ENCODE peak calls at places on chromosomes 16 and 17, in five cellular contexts. U is LoVo; H is amniotic epithelial cell; N is EL; L is activated CD8-positive, alpha-beta memory T cell treated with anti-CD3 and anti-CD28 coated beads, Interleukin-2, amount 50 U/mL, for 4 hours. E is an unnamed sample.

GRCh38 chr17:42179911-42180410 is 981 bp downstream of the KCNH4 start:
- DNase-seq in U (peak; percentile 12), H (peak; percentile 31), N (peak; percentile 31), L (no peak), E (no peak)

GRCh38 chr16:57624806-57625500 is 3.5 kb upstream of the ADGRG1 start:
- DNase-seq in U (no peak), H (no peak), N (no peak), L (no peak), E (no peak)

GRCh38 chr17:37463039-37463438 is 26.7 kb upstream of the DUSP14 start:
- DNase-seq in U (no peak), H (no peak), N (no peak), L (no peak), E (no peak)

GRCh38 chr17:5237541-5238016 is 2.9 kb upstream of the SCIMP start:
- DNase-seq in U (peak; percentile 56), H (peak; percentile 64), N (peak; percentile 72), L (peak; percentile 32), E (peak; percentile 31)

GRCh38 chr17:68353121-68353521 is 61.8 kb downstream of the ARSG start:
- DNase-seq in U (no peak), H (peak; percentile 18), N (no peak), L (no peak), E (no peak)

GRCh38 chr17:45018514-45019176 is 32.8 kb downstream of the DCAKD start:
- DNase-seq in U (no peak), H (no peak), N (peak; percentile 28), L (peak; percentile 40), E (no peak)

GRCh38 chr17:39740357-39741111 is 2.8 kb downstream of the GRB7 start:
- DNase-seq in U (peak; percentile 68), H (peak; percentile 70), N (peak; percentile 76), L (no peak), E (no peak)

GRCh38 chr17:45125509-45125908 is 6.8 kb downstream of the PLCD3 start:
- DNase-seq in U (no peak), H (no peak), N (no peak), L (no peak), E (no peak)

GRCh38 chr17:81456798-81457197 is 55.8 kb downstream of the ACTG1 start:
- DNase-seq in U (no peak), H (no peak), N (no peak), L (no peak), E (no peak)

GRCh38 chr17:81398170-81398854 is 3.1 kb downstream of the BAHCC1 start:
- DNase-seq in U (peak; percentile 44), H (peak; percentile 51), N (no peak), L (no peak), E (no peak)

GRCh38 chr16:67801889-67802288 is 4.5 kb downstream of the RANBP10 start:
- DNase-seq in U (no peak), H (no peak), N (no peak), L (peak; percentile 32), E (no peak)

GRCh38 chr16:11914210-11914758 is 1.5 kb downstream of the GSPT1 start:
- DNase-seq in U (no peak), H (no peak), N (no peak), L (no peak), E (no peak)

GRCh38 chr16:72474511-72475123 is 302.7 kb upstream of the PMFBP1 start:
- DNase-seq in U (peak; percentile 33), H (peak; percentile 75), N (peak; percentile 83), L (no peak), E (no peak)

GRCh38 chr17:47708864-47709541 is 15.0 kb downstream of the TBKBP1 start:
- DNase-seq in U (no peak), H (peak; percentile 47), N (no peak), L (no peak), E (no peak)

GRCh38 chr16:53781023-53781605 is 77.2 kb downstream of the FTO start:
- DNase-seq in U (no peak), H (peak; percentile 30), N (no peak), L (no peak), E (no peak)

GRCh38 chr17:30000001-30000754 is 58.7 kb downstream of the EFCAB5 start:
- DNase-seq in U (no peak), H (no peak), N (no peak), L (no peak), E (no peak)